ENCODE peak calls at places on chromosomes 13 and 19, in ten cellular contexts. O is CD4-positive, CD25-positive, alpha-beta regulatory T cell; G is IMR-90; R is upper lobe of left lung; K is heart right ventricle; U is body of pancreas; H is breast epithelium; N is aorta; E is coronary artery; Q is dorsolateral prefrontal cortex. L is an unnamed sample.

GRCh38 chr13:108200781-108201398 is 14.4 kb downstream of the LIG4 start:
- DNase-seq in O (no peak), G (peak; percentile 43), R (no peak), K (no peak), U (no peak), H (no peak), N (no peak), E (no peak), Q (no peak), L (no peak)

GRCh38 chr13:29436721-29437250 is 158.7 kb downstream of the SLC7A1 start:
- DNase-seq in O (no peak), G (no peak), R (no peak), K (no peak), U (no peak), H (no peak), N (no peak), E (no peak), Q (no peak), L (no peak)

GRCh38 chr13:93466502-93467036 is 240.0 kb downstream of the GPC6 start:
- DNase-seq in O (no peak), G (peak; percentile 5), R (no peak), K (no peak), U (no peak), H (no peak), N (no peak), E (no peak), Q (no peak), L (no peak)

GRCh38 chr13:48780713-48781341 is 127.1 kb downstream of the CYSLTR2 start:
- DNase-seq in O (no peak), G (no peak), R (no peak), K (no peak), U (no peak), H (no peak), N (no peak), E (no peak), Q (no peak), L (no peak)

GRCh38 chr19:13987101-13987890 is 18.8 kb downstream of the RFX1 start:
- DNase-seq in O (no peak), G (no peak), R (peak; percentile 76), K (peak; percentile 68), U (peak; percentile 36), H (no peak), N (peak; percentile 73), E (no peak), Q (no peak), L (no peak)

GRCh38 chr13:28805193-28805819 is 14.8 kb upstream of the MTUS2 start:
- DNase-seq in O (peak; percentile 27), G (no peak), R (no peak), K (peak; percentile 48), U (no peak), H (no peak), N (peak; percentile 71), E (no peak), Q (no peak), L (no peak)

GRCh38 chr13:26485786-26486185 is 71.7 kb upstream of the WASF3 start:
- DNase-seq in O (no peak), G (no peak), R (peak; percentile 28), K (no peak), U (no peak), H (no peak), N (no peak), E (no peak), Q (peak; percentile 35), L (no peak)

GRCh38 chr13:51269039-51269438 is 46.8 kb downstream of the FAM124A start:
- DNase-seq in O (no peak), G (peak; percentile 26), R (no peak), K (no peak), U (no peak), H (no peak), N (no peak), E (no peak), Q (no peak), L (no peak)

GRCh38 chr13:34254366-34254765 is 436.4 kb downstream of the RFC3 start:
- DNase-seq in O (no peak), G (no peak), R (no peak), K (no peak), U (no peak), H (no peak), N (no peak), E (no peak), Q (no peak), L (no peak)

GRCh38 chr19:47780215-47780551 is 1.7 kb downstream of the SELENOW start:
- DNase-seq in O (no peak), G (no peak), R (no peak), K (no peak), U (no peak), H (no peak), N (no peak), E (no peak), Q (no peak), L (no peak)
- H3K27ac ChIP-seq in O (peak overlapping the region; percentile 33), G (no peak overlapping the region), R (peak overlapping the region; percentile 56), K (peak overlapping the region; percentile 100), U (peak overlapping the region; percentile 95), H (peak overlapping the region; percentile 99), N (peak overlapping the region; percentile 41), E (peak overlapping the region; percentile 99), Q (peak overlapping the region; percentile 100), L (no peak overlapping the region)

DNA sequence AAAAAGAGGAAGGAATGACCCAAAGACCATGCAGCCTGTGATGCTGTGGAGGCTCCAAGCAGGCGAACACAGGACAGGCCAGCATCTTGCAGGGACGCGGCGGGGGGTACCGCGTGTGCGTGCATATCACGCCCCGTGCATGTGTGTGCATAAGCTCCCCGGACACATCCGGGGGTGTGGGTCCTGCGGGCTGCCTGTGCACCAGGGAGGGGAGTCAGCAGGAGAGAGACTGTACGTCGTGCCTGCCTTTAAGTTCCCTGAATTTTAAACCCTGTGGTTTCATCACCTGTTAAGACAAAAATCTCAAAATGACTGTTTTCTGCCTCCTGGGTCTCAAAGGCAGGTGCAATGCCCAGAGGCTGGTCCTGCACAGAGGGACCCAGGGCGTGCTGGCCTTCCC is 16.6 kb downstream of the ADAT3 start:
- DNase-seq in O (peak; percentile 62), G (no peak), R (peak; percentile 70), K (no peak), U (no peak), H (no peak), N (no peak), E (no peak), Q (no peak), L (no peak)
- H3K27ac ChIP-seq in O (no peak overlapping the region), G (no peak overlapping the region), R (no peak overlapping the region), K (no peak overlapping the region), U (no peak overlapping the region), H (no peak overlapping the region), N (no peak overlapping the region), E (no peak overlapping the region), Q (no peak overlapping the region), L (no peak overlapping the region)

DNA sequence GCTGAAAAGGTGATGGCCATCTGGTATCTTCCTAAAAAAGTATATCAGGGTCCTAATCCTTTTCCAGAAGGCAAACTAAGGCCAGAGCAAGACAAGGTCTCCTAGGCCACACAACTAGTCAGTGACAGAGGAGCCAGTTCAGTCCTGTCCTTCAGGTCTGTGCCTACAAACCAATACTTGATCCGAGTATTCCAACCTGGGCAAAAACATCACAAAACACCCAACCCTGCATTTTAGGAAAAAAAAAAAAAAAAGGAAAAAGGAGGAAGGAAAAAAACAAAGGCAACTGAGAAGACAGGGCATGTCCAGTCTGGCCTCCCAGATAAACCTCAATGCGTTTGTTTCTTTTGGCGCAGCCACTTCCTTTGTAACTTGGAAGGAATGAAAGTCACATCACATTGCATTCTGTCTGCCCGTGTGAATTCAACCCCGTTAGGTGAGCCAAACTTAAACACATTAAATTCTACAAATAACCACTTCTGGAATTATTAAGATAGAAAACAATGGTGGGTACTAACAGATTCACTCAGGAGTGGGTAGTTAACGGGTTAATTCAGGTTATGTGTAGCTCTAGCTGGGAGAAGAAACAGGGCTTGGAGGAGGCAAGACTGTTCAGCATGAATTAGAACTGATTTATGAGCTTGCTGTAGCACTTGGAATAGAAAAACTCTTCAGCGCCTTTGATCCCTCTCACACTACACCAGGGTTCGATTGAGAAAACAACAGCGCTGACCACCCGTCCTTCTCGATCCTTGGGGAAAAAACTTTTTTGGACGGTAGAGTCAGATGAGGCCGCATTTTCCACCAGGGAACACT is 43.0 kb upstream of the HNRNPA1L2 start:
- DNase-seq in O (peak; percentile 7), G (peak; percentile 71), R (no peak), K (no peak), U (no peak), H (no peak), N (no peak), E (no peak), Q (no peak), L (peak; percentile 16)
- H3K27ac ChIP-seq in O (no peak overlapping the region), G (peak overlapping the region; percentile 76), R (peak overlapping the region; percentile 65), K (peak overlapping the region; percentile 74), U (peak overlapping the region; percentile 60), H (peak overlapping the region; percentile 94), N (peak overlapping the region; percentile 21), E (peak overlapping the region; percentile 17), Q (peak overlapping the region; percentile 80), L (peak overlapping the region; percentile 89)

DNA sequence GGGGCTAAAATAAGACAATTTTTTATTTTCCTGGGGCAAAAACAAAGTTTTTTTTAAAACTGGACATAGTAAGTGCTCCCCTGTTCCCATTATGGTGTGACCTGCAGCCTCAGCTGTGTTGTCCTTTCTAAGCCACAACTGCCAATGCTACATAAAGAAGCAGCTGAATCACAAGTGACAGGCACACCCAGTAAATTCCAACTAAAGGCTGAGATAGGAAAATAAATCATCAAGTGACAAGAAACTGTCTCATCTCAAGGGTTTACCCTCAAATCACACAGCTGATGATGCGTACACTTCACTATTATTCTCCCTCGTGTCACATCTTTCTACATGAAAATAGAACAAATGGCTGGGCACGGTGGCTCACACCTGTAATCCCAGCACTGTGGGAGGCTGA is 28.7 kb downstream of the STK24 start:
- DNase-seq in O (no peak), G (peak; percentile 42), R (no peak), K (no peak), U (no peak), H (no peak), N (no peak), E (no peak), Q (no peak), L (no peak)
- H3K27ac ChIP-seq in O (no peak overlapping the region), G (peak overlapping the region; percentile 74), R (no peak overlapping the region), K (no peak overlapping the region), U (no peak overlapping the region), H (peak overlapping the region; percentile 66), N (no peak overlapping the region), E (no peak overlapping the region), Q (no peak overlapping the region), L (peak overlapping the region; percentile 64)